ENCODE peak calls at places on chromosomes 2 and 18, in seven cellular contexts. H is GM23338, I is neural progenitor cell, C is SK-N-SH, R is PC-3, W is hepatocyte, X is MM.1S. P is an unnamed sample.

GRCh38 chr18:63091671-63092364 is 227.8 kb downstream of the BCL2 start:
- DNase-seq in W (no peak), X (no peak), I (no peak), H (no peak), C (no peak), R (no peak), P (no peak)

GRCh38 chr2:85760872-85761271 is 7.1 kb downstream of the ATOH8 start:
- DNase-seq in H (no peak), I (no peak), X (no peak), R (no peak), C (no peak), W (no peak), P (no peak)

GRCh38 chr2:160294339-160294803 is 94.3 kb upstream of the ITGB6 start:
- DNase-seq in R (peak), W (peak), C (no peak), H (no peak), I (no peak), X (no peak), P (peak)

GRCh38 chr18:36191711-36192110 is 4.4 kb downstream of the MOCOS start:
- DNase-seq in I (no peak), H (no peak), X (no peak), W (no peak), C (no peak), R (no peak), P (no peak)

GRCh38 chr2:240717181-240717641 is 25.5 kb downstream of the AQP12A start:
- DNase-seq in X (no peak), H (no peak), R (no peak), C (no peak), W (no peak), I (no peak), P (no peak)

GRCh38 chr2:118954297-118955060 is 12.5 kb downstream of the MARCO start:
- DNase-seq in C (no peak), R (peak), I (no peak), H (no peak), X (no peak), W (no peak), P (no peak)

GRCh38 chr2:208062113-208062512 is 36.8 kb upstream of the PLEKHM3 start:
- DNase-seq in R (peak), I (peak), C (no peak), X (peak), H (peak), W (peak), P (peak)

GRCh38 chr2:177531706-177532105 is 139.1 kb downstream of the AGPS start:
- DNase-seq in X (no peak), C (no peak), W (no peak), I (no peak), H (no peak), R (no peak), P (no peak)

GRCh38 chr2:173708757-173709156 is 256.4 kb downstream of the SP3 start:
- DNase-seq in H (no peak), I (no peak), R (no peak), C (no peak), X (no peak), W (no peak), P (no peak)

GRCh38 chr18:28411806-28412205 is 234.9 kb upstream of the CDH2 start:
- DNase-seq in R (no peak), W (no peak), C (no peak), X (no peak), I (no peak), H (no peak), P (peak)

GRCh38 chr2:32611771-32612170 is 16.1 kb upstream of the TTC27 start:
- DNase-seq in W (no peak), R (no peak), I (no peak), H (no peak), X (no peak), C (no peak), P (no peak)

GRCh38 chr2:178517496-178517895 is 37.2 kb downstream of the PLEKHA3 start:
- DNase-seq in R (no peak), H (no peak), X (no peak), C (no peak), W (no peak), I (no peak), P (peak)

GRCh38 chr2:70983506-70984227 is 5.2 kb downstream of the ANKRD53 start:
- DNase-seq in C (no peak), X (no peak), H (no peak), I (no peak), R (no peak), W (no peak), P (no peak)

GRCh38 chr2:239583879-239584859 is 183.3 kb upstream of the HDAC4 start:
- DNase-seq in W (no peak), H (no peak), I (no peak), R (no peak), C (no peak), X (no peak), P (no peak)

GRCh38 chr2:172516299-172516698 is 39.6 kb upstream of the PDK1 start:
- DNase-seq in C (no peak), W (no peak), X (no peak), H (no peak), I (no peak), R (peak), P (peak)

GRCh38 chr18:58196881-58197872 is 153.2 kb downstream of the NEDD4L start:
- DNase-seq in R (no peak), X (no peak), I (no peak), H (no peak), W (no peak), C (no peak), P (no peak)

GRCh38 chr2:54967269-54967668 is 83.0 kb downstream of the RTN4 start:
- DNase-seq in W (no peak), C (no peak), I (peak), X (no peak), H (peak), R (no peak), P (no peak)

GRCh38 chr18:48106976-48107781 is 176.7 kb upstream of the SMAD2 start:
- DNase-seq in W (no peak), R (no peak), X (no peak), C (no peak), H (peak), I (no peak), P (peak)

GRCh38 chr18:11872479-11873136 is 21.4 kb downstream of the CHMP1B start:
- DNase-seq in H (peak), C (no peak), R (peak), I (peak), W (peak), X (no peak), P (peak)

GRCh38 chr2:172427990-172428840 is 829 bp downstream of the ITGA6 start:
- DNase-seq in X (peak), W (peak), R (peak), I (peak), C (peak), H (peak), P (peak)

GRCh38 chr2:172103471-172104292 is 982 bp upstream of the DLX2 start:
- DNase-seq in I (peak), W (peak), H (peak), C (peak), X (peak), R (peak), P (peak)

GRCh38 chr18:9242987-9243386 is 91.6 kb upstream of the TWSG1 start:
- DNase-seq in I (no peak), R (no peak), X (no peak), C (no peak), W (no peak), H (peak), P (no peak)

GRCh38 chr2:45132551-45132950 is 123.3 kb upstream of the SIX2 start:
- DNase-seq in X (no peak), R (no peak), W (no peak), C (no peak), H (no peak), I (no peak), P (no peak)
- TF ChIP-seq EZH2phosphoT487 in X (no peak), R (no peak), W (no peak), C (no peak), H (no peak), I (no peak), P (no peak)

GRCh38 chr2:98822301-98823164 is 91.6 kb upstream of the MGAT4A start:
- DNase-seq in X (no peak), H (peak), I (peak), W (peak), C (peak), R (no peak), P (peak)
- TF ChIP-seq EZH2phosphoT487 in X (no peak), H (no peak), I (peak), W (no peak), C (no peak), R (no peak), P (no peak)

GRCh38 chr2:237199082-237199481 is 113.4 kb downstream of the COPS8 start:
- DNase-seq in C (no peak), W (no peak), H (peak), I (no peak), R (no peak), X (no peak), P (peak)

GRCh38 chr2:237199577-237199976 is 113.9 kb downstream of the COPS8 start:
- DNase-seq in I (no peak), R (no peak), W (no peak), C (no peak), H (no peak), X (peak), P (peak)

GRCh38 chr2:237200462-237200861 is 114.8 kb downstream of the COPS8 start:
- DNase-seq in C (no peak), R (no peak), X (no peak), W (no peak), I (no peak), H (no peak), P (no peak)

GRCh38 chr2:237202288-237203030 is 116.8 kb downstream of the COPS8 start:
- DNase-seq in X (no peak), I (no peak), H (no peak), C (no peak), R (no peak), W (no peak), P (no peak)

GRCh38 chr2:237201461-237202287 is 116.0 kb downstream of the COPS8 start:
- DNase-seq in I (no peak), C (no peak), X (no peak), R (peak), H (no peak), W (peak), P (peak)
- TF ChIP-seq EZH2phosphoT487 in I (no peak), C (no peak), X (no peak), R (no peak), H (no peak), W (no peak), P (no peak)

DNA sequence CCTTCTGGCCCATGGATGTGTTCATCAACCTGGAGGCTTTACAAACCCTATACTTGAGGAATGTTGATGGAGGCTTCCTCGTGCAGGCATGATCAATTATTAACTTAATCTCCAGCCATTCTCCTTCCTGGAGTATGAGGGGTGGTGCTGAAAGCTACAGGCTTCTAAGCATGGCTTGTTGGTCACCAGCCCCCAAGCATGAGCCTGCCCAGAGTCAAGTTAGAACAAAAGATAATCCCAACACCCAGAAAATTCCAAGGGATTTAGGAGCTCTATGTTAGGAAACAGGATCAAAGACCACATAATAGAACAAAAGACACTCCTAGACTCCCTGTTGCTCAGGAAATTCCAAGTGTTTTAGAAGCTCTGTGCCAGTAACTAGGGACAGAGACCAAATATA is 63.1 kb downstream of the FAM171B start:
- DNase-seq in H (peak), W (no peak), I (peak), C (no peak), R (no peak), X (no peak), P (no peak)
- TF ChIP-seq EZH2phosphoT487 in H (no peak), W (no peak), I (peak), C (no peak), R (no peak), X (no peak), P (no peak)

DNA sequence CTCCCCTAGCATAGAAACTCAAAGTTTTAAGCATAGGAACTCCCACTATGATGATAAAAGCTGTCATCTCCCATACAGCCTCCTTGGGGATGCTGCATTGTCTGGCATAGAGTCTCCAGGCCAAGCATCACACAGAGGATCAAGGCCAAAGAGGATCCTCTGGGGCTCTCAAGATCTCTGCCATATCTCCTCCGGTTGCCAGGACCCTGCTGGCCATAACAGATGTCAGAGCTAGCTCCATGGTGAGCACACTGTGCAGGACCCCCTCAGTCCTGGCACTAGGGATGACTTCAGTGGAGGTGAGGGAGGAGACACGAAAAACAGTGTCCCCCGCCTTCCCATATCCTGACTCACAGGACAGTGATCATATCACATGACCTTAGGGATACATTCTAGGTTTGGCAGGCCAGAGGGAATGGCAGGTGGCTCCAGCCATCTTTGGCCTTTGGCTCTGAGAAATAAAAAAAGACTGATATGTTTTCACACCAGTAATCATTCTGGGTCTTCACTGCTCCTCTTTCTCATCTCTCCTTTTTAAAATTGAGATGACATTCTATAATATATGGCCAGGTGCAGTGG is 235.0 kb downstream of the MYCN start:
- DNase-seq in X (no peak), W (no peak), C (no peak), R (no peak), I (no peak), H (no peak), P (no peak)
- TF ChIP-seq EZH2phosphoT487 in X (no peak), W (no peak), C (no peak), R (no peak), I (no peak), H (no peak), P (no peak)

GRCh38 chr2:101439716-101440115 is 35.2 kb downstream of the RFX8 start:
- DNase-seq in W (no peak), R (no peak), C (no peak), H (no peak), I (no peak), X (no peak), P (no peak)

GRCh38 chr2:101431486-101431885 is 43.4 kb downstream of the RFX8 start:
- DNase-seq in X (no peak), R (peak), H (no peak), W (no peak), C (no peak), I (no peak), P (peak)

GRCh38 chr2:101433465-101433864 is 41.4 kb downstream of the RFX8 start:
- DNase-seq in X (no peak), C (no peak), R (no peak), I (no peak), H (no peak), W (no peak), P (peak)

GRCh38 chr2:101432411-101433181 is 42.3 kb downstream of the RFX8 start:
- DNase-seq in W (no peak), H (no peak), X (no peak), I (no peak), C (no peak), R (peak), P (peak)

DNA sequence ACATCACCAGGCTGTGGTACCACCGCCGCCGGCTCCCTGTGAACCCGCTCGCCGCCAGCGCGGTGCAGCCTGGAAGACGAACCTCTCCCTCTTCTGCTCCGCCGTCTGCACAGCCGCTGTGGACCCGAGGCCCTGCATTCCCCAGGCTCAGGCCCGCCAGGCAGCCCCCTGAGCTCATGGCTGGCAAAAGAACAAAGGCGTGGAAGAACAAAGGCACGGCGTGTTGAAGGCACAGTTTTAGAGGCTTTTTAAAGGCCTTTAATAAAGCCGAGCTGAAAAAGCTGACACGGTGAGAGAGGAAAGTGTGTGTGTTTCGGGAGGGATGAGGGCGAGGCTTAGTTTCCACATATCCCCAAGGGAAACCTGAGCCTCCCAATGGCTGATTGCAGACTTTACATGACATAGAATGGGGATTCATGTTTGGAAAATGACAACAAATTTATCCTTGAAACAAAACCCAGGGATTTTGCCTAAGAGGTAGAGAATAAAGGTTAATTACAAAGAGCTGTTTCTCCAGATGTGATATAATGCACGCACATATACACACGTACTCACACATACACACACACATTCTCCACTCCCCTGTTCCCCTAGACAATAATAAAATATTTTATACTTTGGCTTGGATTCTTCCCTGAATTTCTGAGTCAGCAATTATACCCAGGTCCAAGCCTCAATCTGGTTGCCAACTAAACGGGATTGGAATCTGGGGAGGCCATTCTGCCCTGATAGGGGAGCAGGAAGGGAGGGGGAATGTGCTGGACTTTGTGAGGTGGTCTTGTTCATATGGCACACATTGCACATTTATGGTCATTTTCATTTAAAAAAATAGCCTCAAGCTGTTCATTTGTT is 39.7 kb downstream of the RFX8 start:
- DNase-seq in R (no peak), X (no peak), H (peak), W (peak), I (peak), C (no peak), P (peak)
- TF ChIP-seq EZH2phosphoT487 in R (no peak), X (no peak), H (no peak), W (no peak), I (peak), C (no peak), P (no peak)

DNA sequence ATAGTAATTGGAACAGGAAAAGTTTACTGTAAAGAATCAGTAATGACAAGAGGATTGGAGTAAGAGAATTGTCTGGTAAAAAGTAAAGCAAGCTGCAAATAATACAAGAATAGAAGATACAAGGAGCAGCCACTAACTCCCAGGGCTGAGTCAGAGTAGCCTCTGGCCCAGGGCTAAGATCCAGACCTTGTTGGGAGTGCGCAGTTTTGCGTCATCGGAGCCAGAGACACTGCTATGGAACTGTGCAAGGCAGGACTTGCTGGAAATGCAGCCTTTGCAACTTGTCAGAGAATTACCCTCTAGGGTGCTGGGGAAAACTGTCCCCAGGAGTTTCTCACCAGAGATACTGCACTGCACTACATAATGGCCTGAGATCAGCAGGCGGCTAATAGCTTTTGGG is 135.2 kb downstream of the NYAP2 start:
- DNase-seq in R (peak), I (no peak), C (no peak), W (peak), X (no peak), H (no peak), P (peak)
- TF ChIP-seq EZH2phosphoT487 in R (no peak), I (no peak), C (no peak), W (no peak), X (no peak), H (no peak), P (no peak)

GRCh38 chr2:230875347-230876315 is 10.9 kb downstream of the ITM2C start:
- DNase-seq in I (no peak), W (no peak), C (no peak), R (no peak), H (no peak), X (no peak), P (no peak)
- TF ChIP-seq EZH2phosphoT487 in I (no peak), W (no peak), C (no peak), R (no peak), H (no peak), X (no peak), P (no peak)